ENCODE peak calls at places on chromosome 11, in five cellular contexts. Z is GOT3; O is stimulated activated CD4-positive, alpha-beta T cell treated with anti-CD3 and anti-CD28 coated beads, Interleukin-2, amount 100 ng/mL, for 48 hours; S is Caco-2; T is globus pallidus. U is an unnamed sample.

GRCh38 chr11:35165416-35166368 is 26.7 kb downstream of the CD44 start:
- DNase-seq in Z (peak; percentile 32), O (peak; percentile 70), S (no peak), T (no peak), U (peak; percentile 34)

GRCh38 chr11:134020598-134020997 is 48.3 kb upstream of the JAM3 start:
- DNase-seq in Z (no peak), O (no peak), S (no peak), T (no peak), U (no peak)

GRCh38 chr11:76806131-76806530 is 23.0 kb downstream of the TSKU start:
- DNase-seq in Z (no peak), O (no peak), S (no peak), T (no peak), U (no peak)

GRCh38 chr11:94330789-94331188 is 26.4 kb downstream of the IZUMO1R start:
- DNase-seq in Z (no peak), O (no peak), S (no peak), T (no peak), U (no peak)

GRCh38 chr11:43830928-43831440 is 49.6 kb upstream of the ALKBH3 start:
- DNase-seq in Z (peak; percentile 40), O (peak; percentile 30), S (peak; percentile 7), T (no peak), U (peak; percentile 67)

GRCh38 chr11:3982431-3982830 is 112.2 kb upstream of the RRM1 start:
- DNase-seq in Z (no peak), O (no peak), S (no peak), T (no peak), U (no peak)

GRCh38 chr11:101407324-101407723 is 176.5 kb downstream of the TRPC6 start:
- DNase-seq in Z (no peak), O (no peak), S (no peak), T (no peak), U (no peak)

GRCh38 chr11:623999-624704 is 603 bp downstream of the CDHR5 start:
- DNase-seq in Z (no peak), O (no peak), S (peak; percentile 49), T (no peak), U (no peak)

GRCh38 chr11:830295-831131 is 2.2 kb upstream of the CD151 start:
- DNase-seq in Z (no peak), O (peak; percentile 48), S (peak; percentile 89), T (no peak), U (no peak)

U was measured in Ammon's horn.